ENCODE peak calls at places on chromosome 10, in nine cellular contexts. One of them, this sample, is unnamed.

GRCh38 chr10:89651916-89652573 is 7.0 kb upstream of the PANK1 start:
- DNase-seq in AG09319: no peak
- DNase-seq in foreskin fibroblast: no peak
- DNase-seq in lower lobe of right lung: no peak
- DNase-seq in NCI-H2029: no peak
- DNase-seq in non-pigmented ciliary epithelial cell: no peak
- DNase-seq in OCI-LY7: peak; percentile 2
- DNase-seq in natural killer cell: no peak
- DNase-seq in NCI-H1436: no peak
- DNase-seq in this sample: no peak

GRCh38 chr10:100612601-100613595 is 77.2 kb downstream of the HIF1AN start:
- DNase-seq in AG09319: no peak
- DNase-seq in foreskin fibroblast: no peak
- DNase-seq in lower lobe of right lung: no peak
- DNase-seq in NCI-H2029: no peak
- DNase-seq in non-pigmented ciliary epithelial cell: no peak
- DNase-seq in OCI-LY7: no peak
- DNase-seq in natural killer cell: no peak
- DNase-seq in NCI-H1436: no peak
- DNase-seq in this sample: no peak

GRCh38 chr10:62813981-62814380 is 2.2 kb downstream of the EGR2 start:
- DNase-seq in AG09319: no peak
- DNase-seq in foreskin fibroblast: no peak
- DNase-seq in lower lobe of right lung: no peak
- DNase-seq in NCI-H2029: no peak
- DNase-seq in non-pigmented ciliary epithelial cell: no peak
- DNase-seq in OCI-LY7: no peak
- DNase-seq in natural killer cell: no peak
- DNase-seq in NCI-H1436: no peak
- DNase-seq in this sample: no peak

GRCh38 chr10:43221419-43222293 is 45.2 kb downstream of the RASGEF1A start:
- DNase-seq in AG09319: no peak
- DNase-seq in foreskin fibroblast: no peak
- DNase-seq in lower lobe of right lung: peak; percentile 28
- DNase-seq in NCI-H2029: no peak
- DNase-seq in non-pigmented ciliary epithelial cell: no peak
- DNase-seq in OCI-LY7: no peak
- DNase-seq in natural killer cell: no peak
- DNase-seq in NCI-H1436: no peak
- DNase-seq in this sample: no peak

GRCh38 chr10:65931291-65932080 is 994.4 kb upstream of the LRRTM3 start:
- DNase-seq in AG09319: no peak
- DNase-seq in foreskin fibroblast: no peak
- DNase-seq in lower lobe of right lung: no peak
- DNase-seq in NCI-H2029: no peak
- DNase-seq in non-pigmented ciliary epithelial cell: no peak
- DNase-seq in OCI-LY7: no peak
- DNase-seq in natural killer cell: no peak
- DNase-seq in NCI-H1436: no peak
- DNase-seq in this sample: no peak

GRCh38 chr10:29469481-29470354 is 165.1 kb downstream of the SVIL start:
- DNase-seq in AG09319: no peak
- DNase-seq in foreskin fibroblast: no peak
- DNase-seq in lower lobe of right lung: no peak
- DNase-seq in NCI-H2029: no peak
- DNase-seq in non-pigmented ciliary epithelial cell: no peak
- DNase-seq in OCI-LY7: no peak
- DNase-seq in natural killer cell: no peak
- DNase-seq in NCI-H1436: no peak
- DNase-seq in this sample: no peak

GRCh38 chr10:61803269-61803668 is 98.2 kb upstream of the ARID5B start:
- DNase-seq in AG09319: no peak
- DNase-seq in foreskin fibroblast: no peak
- DNase-seq in lower lobe of right lung: no peak
- DNase-seq in NCI-H2029: no peak
- DNase-seq in non-pigmented ciliary epithelial cell: no peak
- DNase-seq in OCI-LY7: no peak
- DNase-seq in natural killer cell: no peak
- DNase-seq in NCI-H1436: no peak
- DNase-seq in this sample: no peak

GRCh38 chr10:113965683-113966082 is 78.0 kb upstream of the ADRB1 start:
- DNase-seq in AG09319: no peak
- DNase-seq in foreskin fibroblast: no peak
- DNase-seq in lower lobe of right lung: no peak
- DNase-seq in NCI-H2029: no peak
- DNase-seq in non-pigmented ciliary epithelial cell: no peak
- DNase-seq in OCI-LY7: peak; percentile 39
- DNase-seq in natural killer cell: no peak
- DNase-seq in NCI-H1436: no peak
- DNase-seq in this sample: no peak

GRCh38 chr10:132374612-132375011 is 22.4 kb upstream of the PWWP2B start:
- DNase-seq in AG09319: no peak
- DNase-seq in foreskin fibroblast: no peak
- DNase-seq in lower lobe of right lung: peak; percentile 39
- DNase-seq in NCI-H2029: no peak
- DNase-seq in non-pigmented ciliary epithelial cell: no peak
- DNase-seq in OCI-LY7: no peak
- DNase-seq in natural killer cell: no peak
- DNase-seq in NCI-H1436: no peak
- DNase-seq in this sample: no peak

GRCh38 chr10:100184426-100185219 is 1.2 kb downstream of the ERLIN1 start:
- DNase-seq in AG09319: no peak
- DNase-seq in foreskin fibroblast: no peak
- DNase-seq in lower lobe of right lung: no peak
- DNase-seq in NCI-H2029: no peak
- DNase-seq in non-pigmented ciliary epithelial cell: no peak
- DNase-seq in OCI-LY7: peak; percentile 50
- DNase-seq in natural killer cell: no peak
- DNase-seq in NCI-H1436: no peak
- DNase-seq in this sample: no peak

GRCh38 chr10:14184841-14185500 is 145.8 kb downstream of the FRMD4A start:
- DNase-seq in AG09319: no peak
- DNase-seq in foreskin fibroblast: no peak
- DNase-seq in lower lobe of right lung: no peak
- DNase-seq in NCI-H2029: no peak
- DNase-seq in non-pigmented ciliary epithelial cell: no peak
- DNase-seq in OCI-LY7: peak; percentile 74
- DNase-seq in natural killer cell: no peak
- DNase-seq in NCI-H1436: no peak
- DNase-seq in this sample: peak; percentile 82